ENCODE peak calls at places on chromosomes 1 and 21, in five cellular contexts. T, I, B, H and A are unnamed samples.

GRCh38 chr1:211335507-211336157 is 9.0 kb downstream of the TRAF5 start:
- DNase-seq in T (no peak), I (no peak), B (no peak), H (no peak), A (no peak)

GRCh38 chr1:226369110-226369509 is 38.8 kb downstream of the PARP1 start:
- DNase-seq in T (no peak), I (no peak), B (no peak), H (no peak), A (no peak)

GRCh38 chr1:19319196-19319595 is 7.1 kb downstream of the SLC66A1 start:
- DNase-seq in T (no peak), I (no peak), B (no peak), H (no peak), A (no peak)

GRCh38 chr1:153985984-153986761 is at the start of gene RAB13:
- DNase-seq in T (peak), I (no peak), B (peak), H (peak), A (no peak)

GRCh38 chr1:26862781-26863676 is at the start of gene SFN:
- DNase-seq in T (peak), I (no peak), B (no peak), H (peak), A (peak)

GRCh38 chr1:227428803-227429202 is 110.5 kb upstream of the CDC42BPA start:
- DNase-seq in T (no peak), I (no peak), B (no peak), H (peak), A (no peak)

GRCh38 chr1:83573776-83574175 is 425.2 kb downstream of the TTLL7 start:
- DNase-seq in T (no peak), I (no peak), B (no peak), H (no peak), A (no peak)

GRCh38 chr1:14824314-14824915 is 225.9 kb downstream of the KAZN start:
- DNase-seq in T (no peak), I (no peak), B (no peak), H (no peak), A (no peak)

GRCh38 chr1:154755858-154756730 is 114.0 kb downstream of the KCNN3 start:
- DNase-seq in T (no peak), I (no peak), B (peak), H (no peak), A (no peak)

GRCh38 chr1:231643333-231644237 is 17.0 kb downstream of the DISC1 start:
- DNase-seq in T (no peak), I (no peak), B (no peak), H (no peak), A (no peak)

GRCh38 chr1:162151900-162152829 is 82.7 kb downstream of the NOS1AP start:
- DNase-seq in T (no peak), I (no peak), B (no peak), H (peak), A (no peak)

GRCh38 chr1:242827538-242827937 is 303.0 kb upstream of the PLD5 start:
- DNase-seq in T (no peak), I (no peak), B (peak), H (no peak), A (no peak)

GRCh38 chr1:6359568-6360496 is 33.7 kb downstream of the ACOT7 start:
- DNase-seq in T (peak), I (peak), B (peak), H (peak), A (peak)

GRCh38 chr21:44920694-44921604 is at the start of gene ITGB2:
- DNase-seq in T (no peak), I (no peak), B (no peak), H (no peak), A (peak)

GRCh38 chr1:17831619-17832018 is 76.5 kb downstream of the ACTL8 start:
- DNase-seq in T (peak), I (no peak), B (no peak), H (peak), A (no peak)

GRCh38 chr1:91704746-91705145 is 181.2 kb downstream of the TGFBR3 start:
- DNase-seq in T (no peak), I (no peak), B (no peak), H (no peak), A (no peak)

GRCh38 chr1:115123116-115123515 is 33.8 kb upstream of the TSPAN2 start:
- DNase-seq in T (no peak), I (no peak), B (no peak), H (no peak), A (no peak)

GRCh38 chr1:172874950-172875349 is 175.8 kb downstream of the TNFSF18 start:
- DNase-seq in T (no peak), I (no peak), B (no peak), H (no peak), A (no peak)

GRCh38 chr1:23614128-23614660 is 54.9 kb upstream of the ID3 start:
- DNase-seq in T (no peak), I (no peak), B (no peak), H (no peak), A (no peak)

GRCh38 chr1:197632651-197633050 is 142.6 kb downstream of the DENND1B start:
- DNase-seq in T (no peak), I (no peak), B (no peak), H (no peak), A (no peak)

GRCh38 chr1:41614818-41615217 is 130.3 kb upstream of the EDN2 start:
- DNase-seq in T (no peak), I (no peak), B (no peak), H (no peak), A (no peak)

GRCh38 chr1:23726669-23727068 is 16.6 kb upstream of the ELOA start:
- DNase-seq in T (no peak), I (no peak), B (no peak), H (no peak), A (no peak)

GRCh38 chr1:31394628-31395193 is 18.3 kb upstream of the SERINC2 start:
- DNase-seq in T (peak), I (peak), B (peak), H (peak), A (peak)

GRCh38 chr21:44333701-44334636 is 5.2 kb downstream of the CFAP410 start:
- DNase-seq in T (no peak), I (no peak), B (no peak), H (no peak), A (no peak)

GRCh38 chr1:151984313-151984956 is 9.2 kb downstream of the S100A10 start:
- DNase-seq in T (no peak), I (peak), B (no peak), H (no peak), A (no peak)

GRCh38 chr1:47707887-47708535 is 270.2 kb downstream of the FOXD2 start:
- DNase-seq in T (no peak), I (no peak), B (peak), H (no peak), A (no peak)

GRCh38 chr1:110188116-110188618 is 21.9 kb upstream of the KCNC4 start:
- DNase-seq in T (no peak), I (no peak), B (peak), H (no peak), A (no peak)

GRCh38 chr1:209601809-209602657 is 18.5 kb downstream of the CAMK1G start:
- DNase-seq in T (peak), I (no peak), B (peak), H (peak), A (peak)
- TF ChIP-seq GABPA in T (no peak), I (no peak), B (no peak), H (no peak), A (no peak)

DNA sequence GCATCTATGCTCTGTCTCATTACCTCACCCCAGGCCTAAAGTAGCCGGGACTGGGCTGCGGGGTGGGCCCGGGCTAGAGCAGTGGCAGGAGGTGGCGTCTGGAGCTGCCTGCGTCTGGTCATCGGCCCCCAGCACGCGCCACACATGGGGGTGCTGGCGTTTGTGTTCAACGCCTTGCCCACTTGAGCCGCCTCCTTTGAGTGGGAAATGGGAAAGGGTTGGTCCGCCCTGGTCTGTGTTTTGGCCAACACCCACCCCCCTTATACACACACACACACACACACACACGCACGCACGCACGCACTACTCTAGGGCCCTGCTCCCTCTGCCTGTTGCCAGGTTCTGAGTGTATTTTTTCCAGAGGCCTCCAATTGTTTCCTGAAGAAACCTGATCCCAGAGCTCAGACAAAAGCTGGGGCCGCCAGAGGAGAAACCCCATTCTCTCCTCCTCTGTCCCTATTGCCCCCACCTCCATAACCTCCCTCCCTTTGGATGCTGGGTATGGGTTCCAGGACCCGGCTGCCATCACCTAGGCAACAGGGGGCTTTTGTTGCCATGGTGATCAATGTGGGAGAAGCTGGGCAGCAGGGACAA is 10.1 kb downstream of the VANGL2 start:
- DNase-seq in T (no peak), I (no peak), B (peak), H (no peak), A (no peak)
- TF ChIP-seq REST in T (no peak), I (no peak), B (no peak), H (no peak), A (no peak)

DNA sequence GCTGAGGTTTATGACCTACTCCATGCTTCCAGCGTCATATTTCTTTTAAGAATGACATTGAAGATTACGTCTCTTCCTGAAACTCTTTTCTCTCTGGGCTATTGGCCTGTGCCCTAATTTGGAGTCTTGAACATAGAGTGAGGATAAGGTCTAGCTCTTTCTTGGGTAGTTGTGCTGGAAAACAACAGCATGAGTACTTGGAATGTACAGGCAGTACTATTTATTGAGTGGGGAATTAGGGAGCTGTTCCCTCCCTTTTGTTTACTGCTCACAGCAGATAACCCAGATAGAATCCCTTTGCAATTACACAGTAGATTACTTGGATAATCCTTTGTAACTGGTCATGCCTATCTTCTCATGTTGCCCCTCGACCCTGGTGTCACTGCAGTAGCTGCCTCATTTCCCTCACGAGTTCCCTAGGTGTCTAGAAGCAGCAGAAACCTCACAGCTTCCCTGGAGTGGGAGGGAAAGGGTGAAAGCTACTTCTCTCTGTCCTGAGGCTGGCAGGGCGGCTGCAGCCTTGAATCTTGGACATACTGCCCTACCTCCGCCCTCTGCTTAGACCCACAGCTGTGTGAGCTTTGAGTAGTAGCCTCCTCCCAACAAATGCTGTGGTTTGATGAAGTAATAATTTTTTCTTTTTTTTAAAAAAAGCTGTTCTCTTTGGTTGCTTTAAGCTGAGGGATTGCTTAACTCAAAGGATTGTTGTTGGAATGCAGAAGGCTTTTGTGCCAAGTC is 70.5 kb downstream of the FGGY start:
- DNase-seq in T (no peak), I (no peak), B (no peak), H (no peak), A (peak)
- TF ChIP-seq GABPA in T (no peak), I (no peak), B (no peak), H (no peak), A (no peak)

DNA sequence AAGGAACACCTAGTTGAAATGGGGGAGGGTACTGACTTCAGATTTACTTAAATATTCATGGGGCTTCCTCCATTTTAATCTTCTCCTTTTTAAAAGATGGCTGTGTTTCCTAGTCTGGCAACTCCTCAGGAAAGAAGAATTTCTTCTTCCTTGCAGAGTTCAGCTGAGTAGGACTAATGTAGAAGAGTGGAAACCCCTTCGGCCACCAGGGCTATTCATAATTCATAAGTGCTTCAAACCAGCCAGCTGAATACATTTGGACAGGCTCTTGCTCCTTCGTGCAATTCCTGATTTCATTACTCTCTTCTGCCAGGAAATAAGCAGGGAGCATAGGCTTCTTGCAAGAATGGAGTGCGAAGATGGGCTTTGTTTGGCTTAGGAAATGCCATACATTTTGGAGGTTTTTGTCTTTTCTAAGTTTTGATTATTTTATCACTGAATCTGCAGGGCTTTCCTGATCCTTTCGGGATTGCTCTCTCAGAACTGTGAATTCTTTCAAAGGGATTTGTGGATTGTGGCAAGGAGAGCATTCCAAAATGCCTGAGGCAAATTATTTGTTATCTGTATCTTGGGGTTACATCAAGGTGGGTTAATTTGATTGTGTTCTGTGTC is 179.5 kb upstream of the SGIP1 start:
- DNase-seq in T (no peak), I (no peak), B (no peak), H (no peak), A (no peak)
- TF ChIP-seq REST in T (no peak), I (no peak), B (no peak), H (no peak), A (no peak)

GRCh38 chr1:213292653-213293052 is 241.6 kb downstream of the RPS6KC1 start:
- DNase-seq in T (no peak), I (no peak), B (no peak), H (no peak), A (no peak)
- TF ChIP-seq GABPA in T (no peak), I (no peak), B (no peak), H (no peak), A (no peak)

GRCh38 chr21:25334046-25334730 is 273.1 kb downstream of the MRPL39 start:
- DNase-seq in T (no peak), I (no peak), B (no peak), H (no peak), A (no peak)
- TF ChIP-seq REST in T (no peak), I (no peak), B (no peak), H (no peak), A (no peak)

GRCh38 chr1:9039761-9040658 is 13.8 kb upstream of the SLC2A7 start:
- DNase-seq in T (no peak), I (no peak), B (no peak), H (no peak), A (no peak)
- TF ChIP-seq GABPA in T (no peak), I (no peak), B (no peak), H (no peak), A (no peak)

GRCh38 chr1:20546637-20547036 is 5.7 kb upstream of the FAM43B start:
- DNase-seq in T (no peak), I (no peak), B (no peak), H (no peak), A (no peak)
- TF ChIP-seq REST in T (no peak), I (no peak), B (no peak), H (no peak), A (no peak)

GRCh38 chr1:53342735-53343470 is 15.0 kb upstream of the LRP8 start:
- DNase-seq in T (no peak), I (no peak), B (no peak), H (no peak), A (no peak)
- TF ChIP-seq GABPA in T (no peak), I (no peak), B (no peak), H (no peak), A (no peak)

GRCh38 chr1:147238925-147239820 is 3.3 kb upstream of the CHD1L start:
- DNase-seq in T (no peak), I (no peak), B (no peak), H (peak), A (no peak)
- TF ChIP-seq REST in T (no peak), I (no peak), B (no peak), H (no peak), A (no peak)